ENCODE peak calls at places on chromosomes 16 and 17, in ten cellular contexts. E, S, N, K, X, U, P, O, D and M are unnamed samples.

GRCh38 chr17:61201211-61201610 is 198.4 kb upstream of the TBX2 start:
- DNase-seq in S (peak), D (no peak), N (no peak), O (no peak), E (no peak), P (no peak), K (no peak), X (peak), U (no peak), M (no peak)

GRCh38 chr16:64481497-64481896 is 640.4 kb downstream of the CDH11 start:
- DNase-seq in X (no peak), K (no peak), D (no peak), S (no peak), P (no peak), N (no peak), E (no peak), O (no peak), U (no peak), M (no peak)

GRCh38 chr16:48347980-48348379 is 37.2 kb downstream of the SIAH1 start:
- DNase-seq in E (no peak), P (no peak), X (no peak), O (no peak), S (no peak), D (no peak), N (no peak), U (no peak), K (no peak), M (no peak)

GRCh38 chr16:9383281-9383680 is 291.8 kb downstream of the HAPSTR1 start:
- DNase-seq in U (no peak), D (no peak), S (no peak), X (no peak), P (no peak), O (no peak), E (no peak), N (no peak), K (no peak), M (no peak)

GRCh38 chr17:75665981-75666380 is 973 bp downstream of the RECQL5 start:
- DNase-seq in D (no peak), N (no peak), K (no peak), S (no peak), O (no peak), E (no peak), X (no peak), P (no peak), U (no peak), M (no peak)

GRCh38 chr17:79624658-79625478 is 14.0 kb upstream of the RBFOX3 start:
- DNase-seq in N (no peak), K (no peak), D (no peak), E (no peak), O (no peak), P (no peak), X (no peak), S (no peak), U (peak), M (no peak)

GRCh38 chr17:8160741-8161221 is 2.0 kb downstream of the VAMP2 start:
- DNase-seq in S (no peak), E (no peak), O (no peak), U (no peak), X (no peak), D (no peak), P (no peak), K (no peak), N (no peak), M (no peak)

GRCh38 chr17:39979865-39980401 is 674 bp upstream of the PSMD3 start:
- DNase-seq in S (peak), P (no peak), D (peak), E (peak), O (no peak), U (no peak), N (no peak), X (no peak), K (no peak), M (no peak)

GRCh38 chr16:72646615-72647014 is 401.3 kb downstream of the ZFHX3 start:
- DNase-seq in K (no peak), X (no peak), N (peak), E (no peak), O (no peak), U (no peak), D (no peak), P (no peak), S (peak), M (no peak)

GRCh38 chr16:85718682-85719081 is 29.9 kb upstream of the GINS2 start:
- DNase-seq in U (no peak), E (no peak), P (no peak), D (peak), O (no peak), K (no peak), X (no peak), S (no peak), N (no peak), M (no peak)

GRCh38 chr16:47143677-47144558 is at the start of gene NETO2:
- DNase-seq in S (peak), D (peak), K (peak), O (peak), N (peak), X (no peak), E (no peak), U (no peak), P (peak), M (no peak)

GRCh38 chr17:71699907-71700306 is 420.9 kb upstream of the SOX9 start:
- DNase-seq in S (no peak), U (no peak), O (no peak), X (no peak), P (no peak), D (no peak), N (no peak), K (no peak), E (no peak), M (no peak)

GRCh38 chr17:50802609-50803571 is 32.5 kb upstream of the WFIKKN2 start:
- DNase-seq in O (no peak), S (no peak), U (no peak), E (no peak), P (no peak), K (no peak), N (no peak), D (no peak), X (no peak), M (no peak)

GRCh38 chr16:20901441-20902112 is 1.0 kb downstream of the LYRM1 start:
- DNase-seq in U (peak), X (no peak), O (peak), E (no peak), K (no peak), D (peak), S (peak), P (peak), N (peak), M (no peak)

GRCh38 chr17:78131172-78132085 is 858 bp downstream of the TMC8 start:
- DNase-seq in N (no peak), D (no peak), E (no peak), S (no peak), O (no peak), P (no peak), K (peak), X (no peak), U (no peak), M (no peak)

GRCh38 chr17:29590979-29591736 is 1.7 kb upstream of the GIT1 start:
- DNase-seq in X (no peak), D (no peak), N (no peak), P (no peak), S (peak), U (no peak), O (no peak), K (no peak), E (no peak), M (no peak)

GRCh38 chr17:45364531-45365390 is 47.9 kb upstream of the MAP3K14 start:
- DNase-seq in U (peak), K (no peak), O (no peak), D (no peak), P (no peak), N (peak), X (no peak), S (peak), E (no peak), M (no peak)

GRCh38 chr17:17448723-17449122 is 28.1 kb upstream of the MED9 start:
- DNase-seq in O (no peak), N (no peak), K (no peak), P (no peak), E (no peak), U (no peak), D (no peak), S (no peak), X (no peak), M (no peak)

GRCh38 chr16:7025616-7026190 is 306.9 kb upstream of the RBFOX1 start:
- DNase-seq in O (peak), P (peak), K (no peak), X (no peak), U (peak), S (no peak), N (no peak), E (no peak), D (peak), M (no peak)

GRCh38 chr17:70767102-70767701 is 597.9 kb downstream of the KCNJ2 start:
- DNase-seq in D (no peak), E (no peak), U (no peak), K (no peak), O (no peak), S (peak), P (peak), N (no peak), X (peak), M (no peak)

GRCh38 chr16:67093098-67093732 is 16.5 kb upstream of the PHAF1 start:
- DNase-seq in P (no peak), K (no peak), O (no peak), X (no peak), S (no peak), U (no peak), D (no peak), N (no peak), E (no peak), M (no peak)

GRCh38 chr17:6048486-6048885 is 21.7 kb upstream of the WSCD1 start:
- DNase-seq in O (no peak), E (no peak), S (no peak), P (no peak), D (no peak), U (no peak), K (no peak), N (no peak), X (no peak), M (no peak)

GRCh38 chr16:49158029-49158642 is 123.5 kb downstream of the CBLN1 start:
- DNase-seq in X (no peak), N (no peak), E (peak), S (no peak), D (peak), U (no peak), P (peak), K (no peak), O (no peak), M (no peak)

GRCh38 chr16:73049051-73049910 is 1.4 kb upstream of the ZFHX3 start:
- DNase-seq in K (no peak), D (no peak), P (no peak), X (no peak), N (no peak), S (no peak), O (no peak), U (no peak), E (no peak), M (no peak)

GRCh38 chr17:19501219-19501618 is 32.4 kb upstream of the SLC47A1 start:
- DNase-seq in N (no peak), P (no peak), O (no peak), D (no peak), S (no peak), K (no peak), E (no peak), U (peak), X (no peak), M (no peak)

GRCh38 chr17:30975042-30975820 is 4.4 kb downstream of the RNF135 start:
- DNase-seq in O (no peak), P (no peak), E (no peak), D (no peak), S (no peak), N (no peak), K (no peak), X (no peak), U (peak), M (no peak)

GRCh38 chr17:42796066-42796758 is 2.3 kb downstream of the COA3 start:
- DNase-seq in P (no peak), U (no peak), O (no peak), D (no peak), K (no peak), E (no peak), X (no peak), S (no peak), N (no peak), M (no peak)

GRCh38 chr16:4882633-4883285 is 35.5 kb downstream of the UBN1 start:
- DNase-seq in O (peak), X (no peak), S (peak), K (no peak), P (no peak), N (no peak), E (no peak), D (no peak), U (peak), M (no peak)

GRCh38 chr16:25107466-25107792 is 4.1 kb upstream of the LCMT1 start:
- DNase-seq in O (no peak), K (no peak), E (no peak), P (no peak), D (no peak), N (no peak), U (no peak), X (no peak), S (no peak), M (no peak)

GRCh38 chr16:1839554-1839953 is 12.5 kb downstream of the FAHD1 start:
- DNase-seq in O (no peak), U (no peak), E (no peak), K (no peak), P (no peak), N (no peak), X (peak), D (no peak), S (peak), M (no peak)

GRCh38 chr16:7246578-7246977 is 86.1 kb upstream of the RBFOX1 start:
- DNase-seq in K (no peak), E (no peak), D (no peak), U (no peak), P (peak), X (no peak), S (no peak), O (no peak), N (no peak), M (no peak)

GRCh38 chr16:8047711-8048110 is 542.6 kb downstream of the TMEM114 start:
- DNase-seq in D (no peak), O (no peak), P (no peak), X (no peak), S (no peak), U (no peak), K (no peak), N (no peak), E (no peak), M (no peak)

GRCh38 chr16:6695666-6696065 is 637.0 kb upstream of the RBFOX1 start:
- DNase-seq in S (no peak), K (no peak), E (no peak), P (no peak), D (no peak), U (no peak), O (no peak), N (no peak), X (no peak), M (no peak)

GRCh38 chr17:50097455-50097854 is 2.3 kb downstream of the PDK2 start:
- DNase-seq in U (no peak), X (no peak), D (no peak), S (no peak), K (no peak), E (no peak), O (no peak), P (no peak), N (no peak), M (no peak)

DNA sequence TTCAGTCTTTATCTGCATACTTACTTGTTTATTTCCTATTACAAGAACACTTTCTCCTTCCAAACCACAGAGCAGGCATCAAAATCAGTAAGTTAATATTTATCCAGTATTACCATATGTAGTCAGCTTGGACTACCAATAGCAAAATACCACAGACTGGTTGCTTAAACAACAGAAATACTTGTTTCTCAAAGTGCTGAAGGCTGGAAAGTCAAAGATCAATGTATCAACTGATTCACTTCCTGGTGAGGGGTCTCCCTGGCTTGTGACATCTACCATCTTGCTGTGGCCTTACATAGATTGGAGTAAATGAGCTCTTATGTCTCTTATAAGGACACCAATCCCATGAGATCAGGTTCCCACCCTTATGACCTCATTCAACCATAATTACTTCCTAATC is 2.6 kb downstream of the STXBP4 start:
- DNase-seq in X (no peak), O (no peak), K (no peak), S (no peak), U (no peak), D (no peak), N (no peak), E (no peak), P (no peak), M (no peak)
- H3K27ac ChIP-seq in X (no peak), O (no peak), K (no peak), S (no peak), U (no peak), D (no peak), N (no peak), E (no peak), P (no peak), M (no peak)

DNA sequence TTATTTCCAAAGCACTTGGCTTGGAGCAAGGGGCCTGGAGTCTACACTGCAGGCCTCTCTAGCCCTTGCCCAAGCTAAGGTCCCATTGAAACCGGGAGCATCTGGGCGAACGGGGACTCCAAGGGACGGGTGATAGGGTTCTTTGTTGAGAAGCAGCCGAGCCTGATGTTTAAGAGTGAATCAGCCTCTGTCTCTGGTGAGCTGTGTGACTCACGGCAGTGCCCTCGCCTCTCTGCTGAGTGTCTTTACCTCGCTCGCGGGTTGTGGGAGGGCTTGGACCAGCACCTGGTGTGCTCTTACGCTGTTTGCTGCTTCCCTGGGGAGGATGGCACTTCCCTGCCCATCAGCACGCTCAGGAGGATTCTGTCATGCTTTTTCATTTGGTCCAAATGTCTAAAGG is 1.3 kb downstream of the HGS start:
- DNase-seq in P (no peak), D (no peak), U (no peak), O (no peak), S (peak), N (peak), X (peak), E (peak), K (no peak), M (no peak)
- H3K27ac ChIP-seq in P (no peak), D (no peak), U (peak), O (no peak), S (no peak), N (peak), X (peak), E (peak), K (peak), M (peak)

DNA sequence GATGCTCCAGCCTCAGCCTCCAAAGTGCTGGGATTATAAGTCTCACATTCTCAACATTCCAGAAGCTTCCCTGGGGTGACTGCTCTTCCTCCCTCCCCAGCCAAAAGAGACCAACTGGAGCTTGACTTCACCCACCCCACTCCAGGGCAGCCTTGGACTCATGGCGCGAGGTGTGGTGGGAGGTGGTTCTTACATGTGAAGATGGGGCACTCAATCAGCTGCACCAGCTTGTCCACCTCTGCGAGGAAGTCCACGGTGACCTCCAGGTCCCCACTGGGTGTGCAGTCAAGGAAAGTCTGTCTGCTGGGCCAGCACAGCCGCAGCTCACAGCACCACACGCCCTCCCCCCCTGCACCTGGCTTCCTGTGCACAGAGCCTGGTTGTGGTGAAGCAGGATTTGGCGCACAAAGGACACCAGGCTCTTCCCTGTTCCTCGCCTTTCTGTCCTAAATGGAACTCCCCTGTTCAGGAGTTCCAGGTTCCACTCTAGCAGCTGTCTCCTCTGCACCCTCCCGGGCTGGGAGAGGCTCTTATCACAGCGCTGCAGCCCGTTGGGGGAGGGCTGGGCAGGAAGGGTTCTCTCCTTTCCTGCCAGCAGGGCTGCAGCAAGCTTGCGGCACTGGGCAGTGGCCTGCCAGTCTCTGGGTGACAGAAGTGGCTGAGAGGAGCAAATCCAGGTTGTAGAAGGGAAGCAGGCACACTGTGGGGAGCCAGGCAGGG is 9.7 kb upstream of the MTSS2 start:
- DNase-seq in N (peak), S (no peak), P (no peak), U (no peak), D (peak), K (no peak), O (peak), X (no peak), E (no peak), M (no peak)
- H3K27ac ChIP-seq in N (peak), S (peak), P (no peak), U (peak), D (peak), K (no peak), O (no peak), X (peak), E (no peak), M (peak)

DNA sequence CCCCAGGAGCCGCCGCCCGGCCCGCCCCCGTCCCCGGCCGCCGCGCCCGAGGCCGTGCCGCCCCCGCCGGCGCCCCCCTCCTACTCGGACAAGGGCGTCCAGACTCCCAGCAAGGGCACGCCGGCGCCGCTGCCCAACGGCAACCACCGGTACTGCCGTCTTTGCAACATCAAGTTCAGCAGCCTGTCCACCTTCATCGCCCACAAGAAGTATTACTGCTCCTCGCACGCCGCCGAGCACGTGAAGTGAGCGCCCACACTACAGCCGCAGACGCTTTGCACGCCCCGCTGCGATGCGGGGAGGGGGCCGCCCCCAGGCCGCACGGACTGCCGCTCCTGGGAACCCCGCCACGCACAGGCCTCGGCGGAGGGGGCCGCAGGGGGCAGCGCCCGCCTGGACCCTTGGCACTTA is 35.5 kb upstream of the ZC3H18 start:
- DNase-seq in K (no peak), E (no peak), U (no peak), O (no peak), D (no peak), S (peak), N (no peak), X (no peak), P (no peak), M (no peak)
- H3K27ac ChIP-seq in K (no peak), E (no peak), U (no peak), O (peak), D (no peak), S (peak), N (no peak), X (no peak), P (no peak), M (peak)

GRCh38 chr17:3647251-3647650 is 10.7 kb downstream of the CTNS start:
- DNase-seq in N (no peak), D (no peak), U (no peak), E (no peak), S (no peak), X (no peak), K (no peak), O (no peak), P (no peak), M (no peak)

GRCh38 chr17:3645310-3645709 is 8.8 kb downstream of the CTNS start:
- DNase-seq in X (no peak), P (no peak), S (no peak), K (no peak), N (no peak), O (no peak), E (no peak), U (no peak), D (no peak), M (no peak)

DNA sequence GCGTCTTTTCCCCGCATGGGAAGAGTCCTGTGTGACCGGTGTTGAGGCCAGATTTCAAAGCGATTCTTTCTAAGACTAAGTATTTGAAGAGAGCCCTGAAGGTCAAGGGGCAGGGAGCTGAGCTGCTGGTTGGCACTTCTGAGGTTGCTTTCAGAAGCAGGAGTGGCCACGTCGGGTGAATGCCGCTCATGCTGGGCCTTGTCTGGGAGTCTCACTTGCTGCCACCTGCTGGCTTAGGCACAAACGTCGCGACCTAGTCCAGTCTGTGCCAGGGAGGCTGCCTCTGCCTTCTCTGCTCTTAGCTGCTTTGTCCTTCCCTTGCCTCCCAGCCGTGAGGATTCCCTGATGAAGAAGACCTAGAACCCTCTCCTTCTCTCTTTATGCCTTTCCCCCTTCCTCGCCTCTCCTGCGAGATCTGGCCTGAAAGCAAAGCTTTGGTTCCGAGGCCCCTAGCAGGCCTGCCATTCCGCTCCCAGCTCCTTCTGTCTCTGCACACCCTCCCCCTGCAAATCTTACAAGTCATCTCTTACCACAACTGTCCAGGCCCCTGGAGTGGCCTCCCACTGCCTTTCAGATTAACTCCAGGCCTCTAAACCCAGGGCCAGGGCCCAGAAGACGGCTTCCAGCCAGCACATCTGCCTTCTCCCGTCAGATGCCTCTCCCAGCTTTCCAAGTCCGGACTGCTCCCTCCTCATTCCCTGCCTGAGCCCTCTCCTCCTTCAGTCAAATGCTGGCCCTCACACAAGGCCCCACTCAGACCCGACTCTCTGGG is 11.4 kb downstream of the CTNS start:
- DNase-seq in N (peak), S (peak), P (no peak), X (no peak), O (no peak), K (no peak), E (no peak), U (no peak), D (peak), M (no peak)
- H3K27ac ChIP-seq in N (no peak), S (peak), P (no peak), X (no peak), O (no peak), K (no peak), E (no peak), U (no peak), D (no peak), M (no peak)